ENCODE peak calls at places on chromosomes 16 and 17, in seven cellular contexts. One of them, this sample, is unnamed.

GRCh38 chr17:32914181-32914580 is 13.8 kb upstream of the TMEM98 start:
- DNase-seq in NCI-H510A treated with DMSO at 0.1 percent for 48 hours: no peak
- DNase-seq in NCI-H1417: no peak
- DNase-seq in mesothelial cell of epicardium: no peak
- DNase-seq in psoas muscle: no peak
- DNase-seq in lung: no peak
- DNase-seq in OCI-M1: no peak
- DNase-seq in this sample: no peak

GRCh38 chr16:22075776-22076175 is 16.6 kb upstream of the VWA3A start:
- DNase-seq in psoas muscle: no peak
- DNase-seq in mesothelial cell of epicardium: no peak
- DNase-seq in lung: no peak
- DNase-seq in OCI-M1: no peak
- DNase-seq in NCI-H510A treated with DMSO at 0.1 percent for 48 hours: no peak
- DNase-seq in NCI-H1417: no peak
- DNase-seq in this sample: no peak

GRCh38 chr17:78560731-78561130 is 16.5 kb downstream of the DNAH17 start:
- DNase-seq in psoas muscle: no peak
- DNase-seq in lung: no peak
- DNase-seq in mesothelial cell of epicardium: no peak
- DNase-seq in OCI-M1: no peak
- DNase-seq in NCI-H1417: no peak
- DNase-seq in NCI-H510A treated with DMSO at 0.1 percent for 48 hours: no peak
- DNase-seq in this sample: no peak

GRCh38 chr17:49835472-49835871 is 12.4 kb downstream of the TAC4 start:
- DNase-seq in lung: peak; percentile 45
- DNase-seq in NCI-H1417: no peak
- DNase-seq in NCI-H510A treated with DMSO at 0.1 percent for 48 hours: no peak
- DNase-seq in mesothelial cell of epicardium: no peak
- DNase-seq in OCI-M1: no peak
- DNase-seq in psoas muscle: no peak
- DNase-seq in this sample: no peak

GRCh38 chr17:77497578-77497934 is 356.8 kb downstream of the SEC14L1 start:
- DNase-seq in NCI-H1417: no peak
- DNase-seq in NCI-H510A treated with DMSO at 0.1 percent for 48 hours: no peak
- DNase-seq in psoas muscle: no peak
- DNase-seq in mesothelial cell of epicardium: no peak
- DNase-seq in OCI-M1: no peak
- DNase-seq in lung: no peak
- DNase-seq in this sample: no peak

GRCh38 chr16:15490123-15490711 is 55.8 kb downstream of the BMERB1 start:
- DNase-seq in lung: no peak
- DNase-seq in NCI-H510A treated with DMSO at 0.1 percent for 48 hours: no peak
- DNase-seq in NCI-H1417: no peak
- DNase-seq in mesothelial cell of epicardium: no peak
- DNase-seq in OCI-M1: no peak
- DNase-seq in psoas muscle: no peak
- DNase-seq in this sample: no peak

GRCh38 chr17:14464741-14465140 is 163.9 kb downstream of the HS3ST3B1 start:
- DNase-seq in mesothelial cell of epicardium: no peak
- DNase-seq in NCI-H510A treated with DMSO at 0.1 percent for 48 hours: no peak
- DNase-seq in NCI-H1417: no peak
- DNase-seq in lung: no peak
- DNase-seq in psoas muscle: no peak
- DNase-seq in OCI-M1: no peak
- DNase-seq in this sample: no peak

GRCh38 chr17:9123594-9124553 is 102.6 kb downstream of the NTN1 start:
- DNase-seq in NCI-H1417: no peak
- DNase-seq in OCI-M1: no peak
- DNase-seq in psoas muscle: no peak
- DNase-seq in NCI-H510A treated with DMSO at 0.1 percent for 48 hours: no peak
- DNase-seq in lung: no peak
- DNase-seq in mesothelial cell of epicardium: no peak
- DNase-seq in this sample: no peak

GRCh38 chr16:31202402-31203385 is at the start of gene PYCARD:
- DNase-seq in NCI-H510A treated with DMSO at 0.1 percent for 48 hours: no peak
- DNase-seq in mesothelial cell of epicardium: peak; percentile 52
- DNase-seq in psoas muscle: peak; percentile 67
- DNase-seq in OCI-M1: peak; percentile 46
- DNase-seq in NCI-H1417: no peak
- DNase-seq in lung: peak; percentile 66
- DNase-seq in this sample: no peak

This sample was measured in NCI-H1048.